ENCODE peak calls at places on chromosome X, in ten cellular contexts. A is Karpas-422; K is neural progenitor cell; U is heart left ventricle; G is CD8-positive, alpha-beta T cell; S is upper lobe of right lung; M is A549; J is lung; B is suprapubic skin; N is psoas muscle. D is an unnamed sample.
A peak's percentile ranks its signal among the peaks of the same experiment; 100 is the strongest.

GRCh38 chrX:54473993-54474859 is 21.8 kb downstream of the FGD1 start:
- DNase-seq in A (no peak), K (no peak), U (no peak), G (no peak), S (no peak), M (no peak), J (no peak), B (no peak), N (no peak), D (no peak)

GRCh38 chrX:69137911-69138310 is 27.3 kb downstream of the PJA1 start:
- DNase-seq in A (no peak), K (no peak), U (no peak), G (no peak), S (no peak), M (no peak), J (no peak), B (no peak), N (no peak), D (no peak)

GRCh38 chrX:13109811-13110210 is 65.4 kb upstream of the FAM9C start:
- DNase-seq in A (no peak), K (no peak), U (no peak), G (no peak), S (no peak), M (no peak), J (no peak), B (no peak), N (no peak), D (no peak)

GRCh38 chrX:48514868-48515460 is 6.2 kb downstream of the PORCN start:
- DNase-seq in A (no peak), K (no peak), U (no peak), G (no peak), S (no peak), M (no peak), J (no peak), B (no peak), N (no peak), D (no peak)

GRCh38 chrX:70452143-70452733 is 7.6 kb downstream of the DLG3 start:
- DNase-seq in A (peak; percentile 88), K (peak; percentile 59), U (peak; percentile 40), G (peak; percentile 64), S (peak; percentile 73), M (peak; percentile 58), J (peak; percentile 49), B (no peak), N (peak; percentile 46), D (no peak)

GRCh38 chrX:65596270-65596669 is 61.7 kb upstream of the LAS1L start:
- DNase-seq in A (no peak), K (no peak), U (no peak), G (peak; percentile 46), S (no peak), M (no peak), J (no peak), B (no peak), N (no peak), D (peak; percentile 32)

GRCh38 chrX:9370888-9371287 is 94.0 kb upstream of the TBL1X start:
- DNase-seq in A (no peak), K (no peak), U (no peak), G (no peak), S (no peak), M (no peak), J (no peak), B (no peak), N (no peak), D (no peak)

GRCh38 chrX:68870357-68870756 is 41.5 kb downstream of the EFNB1 start:
- DNase-seq in A (no peak), K (no peak), U (no peak), G (no peak), S (no peak), M (no peak), J (no peak), B (no peak), N (no peak), D (no peak)

GRCh38 chrX:69069086-69069445 is 96.2 kb downstream of the PJA1 start:
- DNase-seq in A (no peak), K (no peak), U (no peak), G (no peak), S (no peak), M (no peak), J (no peak), B (peak; percentile 25), N (no peak), D (no peak)

GRCh38 chrX:50045808-50046207 is 123.4 kb downstream of the CLCN5 start:
- DNase-seq in A (no peak), K (no peak), U (no peak), G (no peak), S (no peak), M (no peak), J (no peak), B (no peak), N (no peak), D (no peak)

GRCh38 chrX:112834976-112835375 is 5.7 kb downstream of the AMOT start:
- DNase-seq in A (no peak), K (no peak), U (no peak), G (no peak), S (no peak), M (no peak), J (no peak), B (no peak), N (no peak), D (no peak)

GRCh38 chrX:10457092-10457491 is 163.3 kb downstream of the MID1 start:
- DNase-seq in A (no peak), K (no peak), U (peak; percentile 14), G (no peak), S (no peak), M (no peak), J (no peak), B (no peak), N (no peak), D (no peak)

GRCh38 chrX:118807151-118808017 is 16.2 kb upstream of the ZCCHC12 start:
- DNase-seq in A (peak; percentile 85), K (peak; percentile 56), U (peak; percentile 27), G (peak; percentile 13), S (no peak), M (peak; percentile 26), J (no peak), B (no peak), N (peak; percentile 30), D (no peak)

DNA sequence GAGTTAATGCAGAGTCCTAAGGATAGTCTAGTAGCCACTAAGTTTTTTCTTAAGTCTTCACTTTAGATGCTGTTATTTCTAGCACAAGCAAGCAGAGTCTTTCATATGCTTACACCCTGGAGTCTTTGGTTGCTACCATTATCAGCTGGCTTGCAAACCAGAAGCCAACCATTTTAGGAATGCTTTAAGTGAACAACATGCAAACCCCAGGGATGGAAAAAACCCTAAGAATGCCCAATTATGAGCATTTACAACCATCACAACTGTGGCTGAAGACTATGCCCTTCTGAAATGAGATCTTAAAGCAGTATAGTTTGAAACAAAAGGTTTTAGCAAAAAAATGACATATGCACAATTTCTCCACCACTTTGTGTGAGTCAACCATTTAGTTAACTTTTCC is 6.6 kb downstream of the MID1IP1 start:
- DNase-seq in A (no peak), K (no peak), U (no peak), G (no peak), S (no peak), M (no peak), J (no peak), B (no peak), N (no peak), D (no peak)
- H3K4me3 ChIP-seq in A (no peak overlapping the region), K (no peak overlapping the region), U (no peak overlapping the region), G (no peak overlapping the region), S (no peak overlapping the region), M (no peak overlapping the region), J (no peak overlapping the region), B (no peak overlapping the region), N (no peak overlapping the region), D (no peak overlapping the region)

DNA sequence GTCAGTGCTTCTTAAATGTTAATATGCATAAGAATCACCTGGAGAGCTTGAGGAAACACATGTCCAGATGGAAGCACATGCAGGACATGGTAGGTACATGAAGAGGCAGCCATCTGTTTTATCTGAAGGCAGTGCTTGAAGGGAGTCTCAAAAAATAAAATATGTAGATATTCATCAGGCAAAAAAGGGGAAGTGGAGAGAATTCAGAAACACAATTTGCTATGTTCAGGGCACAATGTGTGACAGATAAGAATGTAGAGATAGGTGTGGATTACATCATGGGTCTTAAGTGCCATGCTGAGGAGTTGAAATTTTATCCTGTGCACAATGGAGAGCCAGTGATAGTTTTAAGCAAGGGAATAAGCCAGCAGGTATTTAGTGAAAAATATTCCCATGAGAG is 59.6 kb upstream of the CASK start:
- DNase-seq in A (no peak), K (no peak), U (no peak), G (no peak), S (no peak), M (no peak), J (no peak), B (no peak), N (no peak), D (no peak)
- H3K9me3 ChIP-seq in A (peaks cover 11% of the 10 kb centered on the region), K (no peaks in the 10 kb centered on the region), U (no peaks in the 10 kb centered on the region), G (no peaks in the 10 kb centered on the region), S (no peaks in the 10 kb centered on the region), M (no peaks in the 10 kb centered on the region), J (no peaks in the 10 kb centered on the region), B (no peaks in the 10 kb centered on the region), N (no peaks in the 10 kb centered on the region), D (no peaks in the 10 kb centered on the region)

DNA sequence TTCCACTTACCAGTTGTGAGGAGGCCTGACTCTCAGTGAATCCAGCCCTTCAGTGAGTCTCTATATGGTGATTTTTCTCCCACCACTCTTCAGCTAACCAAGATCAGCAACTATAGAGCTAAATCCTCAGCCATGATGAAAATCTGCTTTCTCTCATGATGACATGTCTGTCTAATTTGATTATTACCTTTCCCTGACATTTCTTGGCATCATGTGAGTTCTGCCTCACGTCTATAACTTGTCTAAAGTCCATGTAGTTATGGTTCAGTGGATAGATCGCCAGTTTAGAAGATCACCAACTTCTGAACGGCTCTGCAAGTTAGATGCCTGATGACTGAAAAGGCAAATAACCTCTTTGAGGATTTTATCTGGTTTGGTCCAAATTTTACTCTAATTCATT is 14.9 kb upstream of the DCAF8L1 start:
- DNase-seq in A (no peak), K (no peak), U (no peak), G (no peak), S (no peak), M (no peak), J (no peak), B (no peak), N (no peak), D (no peak)
- H3K4me3 ChIP-seq in A (no peak overlapping the region), K (no peak overlapping the region), U (no peak overlapping the region), G (no peak overlapping the region), S (no peak overlapping the region), M (no peak overlapping the region), J (no peak overlapping the region), B (no peak overlapping the region), N (no peak overlapping the region), D (no peak overlapping the region)

GRCh38 chrX:63581906-63582305 is 203.1 kb downstream of the ARHGEF9 start:
- DNase-seq in A (no peak), K (no peak), U (no peak), G (no peak), S (no peak), M (no peak), J (no peak), B (no peak), N (no peak), D (no peak)

GRCh38 chrX:63585936-63586335 is 199.1 kb downstream of the ARHGEF9 start:
- DNase-seq in A (no peak), K (no peak), U (no peak), G (no peak), S (no peak), M (no peak), J (no peak), B (no peak), N (no peak), D (no peak)

DNA sequence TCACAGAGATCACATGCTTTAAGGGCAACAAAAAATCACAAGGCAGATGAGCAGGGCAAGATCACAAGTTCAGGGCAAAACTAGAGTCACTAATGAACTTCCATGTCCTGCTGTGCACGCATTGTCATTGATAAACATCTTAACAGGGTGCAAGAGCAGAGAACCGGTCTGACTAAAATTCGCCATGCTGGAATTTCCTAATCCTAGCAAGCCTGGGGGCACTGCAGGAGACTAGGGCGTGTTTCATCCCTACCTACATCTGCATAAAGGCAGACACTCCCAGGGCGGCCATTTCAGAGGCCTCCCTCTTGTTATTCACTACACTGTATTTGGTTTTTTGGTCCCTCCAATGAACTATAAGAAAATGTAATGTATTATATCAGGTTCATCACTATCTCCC is 203.6 kb downstream of the ARHGEF9 start:
- DNase-seq in A (no peak), K (peak; percentile 3), U (no peak), G (no peak), S (no peak), M (no peak), J (no peak), B (no peak), N (no peak), D (no peak)
- H3K9me3 ChIP-seq in A (no peaks in the 10 kb centered on the region), K (no peaks in the 10 kb centered on the region), U (no peaks in the 10 kb centered on the region), G (no peaks in the 10 kb centered on the region), S (no peaks in the 10 kb centered on the region), M (no peaks in the 10 kb centered on the region), J (no peaks in the 10 kb centered on the region), B (no peaks in the 10 kb centered on the region), N (no peaks in the 10 kb centered on the region), D (no peaks in the 10 kb centered on the region)

D was measured in naive thymus-derived CD4-positive, alpha-beta T cell.